ENCODE peak calls at places on chromosomes 3 and 15, in four cellular contexts. N is aorta; X is activated T-cell treated with anti-CD3 and anti-CD28 coated beads, Interleukin-2, amount 50 U/mL, for 4 hours; G is body of pancreas. M is an unnamed sample.

GRCh38 chr3:53544357-53544756 is 49.9 kb downstream of the CACNA1D start:
- DNase-seq in N (no peak), X (no peak), G (no peak), M (no peak)

GRCh38 chr3:72830452-72831217 is 17.6 kb downstream of the SHQ1 start:
- DNase-seq in N (no peak), X (no peak), G (no peak), M (no peak)

GRCh38 chr3:188706599-188706998 is 465.2 kb upstream of the TPRG1 start:
- DNase-seq in N (no peak), X (no peak), G (no peak), M (no peak)

GRCh38 chr3:42194943-42195510 is 71.0 kb downstream of the CCK start:
- DNase-seq in N (no peak), X (no peak), G (no peak), M (no peak)

GRCh38 chr3:69787436-69788168 is 48.3 kb downstream of the MITF start:
- DNase-seq in N (no peak), X (no peak), G (no peak), M (no peak)

GRCh38 chr3:77412591-77412990 is 372.7 kb downstream of the ROBO2 start:
- DNase-seq in N (no peak), X (no peak), G (no peak), M (no peak)

GRCh38 chr15:44780608-44781007 is 44.3 kb downstream of the TRIM69 start:
- DNase-seq in N (no peak), X (no peak), G (no peak), M (no peak)

GRCh38 chr3:111695584-111696213 is 100.6 kb upstream of the ZBED2 start:
- DNase-seq in N (no peak), X (no peak), G (no peak), M (no peak)

GRCh38 chr3:196149922-196150321 is 61.3 kb downstream of the ZDHHC19 start:
- DNase-seq in N (no peak), X (no peak), G (no peak), M (no peak)

GRCh38 chr3:111943533-111943932 is 35.3 kb upstream of the ABHD10 start:
- DNase-seq in N (no peak), X (no peak), G (no peak), M (no peak)

GRCh38 chr15:82850242-82850591 is 40.8 kb downstream of the WHAMM start:
- DNase-seq in N (no peak), X (no peak), G (peak), M (no peak)

GRCh38 chr15:85690546-85691226 is 104.0 kb downstream of the KLHL25 start:
- DNase-seq in N (no peak), X (peak), G (no peak), M (no peak)

GRCh38 chr3:129521702-129522101 is 6.7 kb upstream of the RHO start:
- DNase-seq in N (no peak), X (no peak), G (no peak), M (no peak)

GRCh38 chr3:65946438-65946837 is 92.3 kb downstream of the MAGI1 start:
- DNase-seq in N (no peak), X (no peak), G (no peak), M (peak)

GRCh38 chr3:154795582-154795981 is 284.5 kb upstream of the MME start:
- DNase-seq in N (no peak), X (no peak), G (no peak), M (no peak)

GRCh38 chr3:152026033-152026556 is 152.7 kb downstream of the SUCNR1 start:
- DNase-seq in N (no peak), X (no peak), G (no peak), M (no peak)

GRCh38 chr15:75188499-75188898 is 13.2 kb upstream of the C15orf39 start:
- DNase-seq in N (peak), X (no peak), G (no peak), M (peak)